ENCODE peak calls at places on chromosomes 1 and 21, in nine cellular contexts. F is upper lobe of right lung, M is breast epithelium, Z is IMR-90, H is transverse colon, P is mesenchymal stem cell, Y is GM23248, C is A673, O is testis. Q is an unnamed sample. For H3K36me3, the result is how much of the 10 kb centered on the place peaks cover.

GRCh38 chr1:219236933-219237610 is 63.4 kb downstream of the LYPLAL1 start:
- DNase-seq in F (no peak), M (no peak), Z (no peak), H (no peak), P (no peak), Y (no peak), C (no peak), O (no peak), Q (no peak)

GRCh38 chr1:177567393-177567792 is 396.6 kb downstream of the BRINP2 start:
- DNase-seq in F (no peak), M (no peak), Z (peak), H (no peak), P (no peak), Y (peak), C (peak), O (no peak), Q (peak)

GRCh38 chr1:15328245-15328784 is 81.3 kb downstream of the FHAD1 start:
- DNase-seq in F (no peak), M (no peak), Z (no peak), H (no peak), P (no peak), Y (no peak), C (no peak), O (no peak), Q (peak)

GRCh38 chr1:96313216-96313615 is 408.4 kb upstream of the PTBP2 start:
- DNase-seq in F (no peak), M (no peak), Z (peak), H (no peak), P (peak), Y (peak), C (no peak), O (no peak), Q (no peak)

GRCh38 chr1:64006276-64007051 is 197.0 kb upstream of the UBE2U start:
- DNase-seq in F (no peak), M (no peak), Z (peak), H (no peak), P (peak), Y (peak), C (peak), O (no peak), Q (no peak)

GRCh38 chr21:35829014-35829525 is 231.3 kb downstream of the SETD4 start:
- DNase-seq in F (no peak), M (no peak), Z (no peak), H (no peak), P (no peak), Y (no peak), C (no peak), O (no peak), Q (peak)

GRCh38 chr1:66395202-66396061 is 138.5 kb upstream of the SGIP1 start:
- DNase-seq in F (no peak), M (no peak), Z (peak), H (no peak), P (peak), Y (no peak), C (no peak), O (peak), Q (no peak)

GRCh38 chr1:94296018-94296417 is 58.6 kb upstream of the ARHGAP29 start:
- DNase-seq in F (no peak), M (peak), Z (peak), H (no peak), P (no peak), Y (peak), C (no peak), O (no peak), Q (peak)

GRCh38 chr1:1242461-1243080 is 4.0 kb downstream of the C1QTNF12 start:
- DNase-seq in F (no peak), M (no peak), Z (no peak), H (no peak), P (no peak), Y (no peak), C (no peak), O (no peak), Q (no peak)

GRCh38 chr1:221234821-221235220 is 355.6 kb downstream of the HLX start:
- DNase-seq in F (no peak), M (no peak), Z (peak), H (no peak), P (peak), Y (peak), C (no peak), O (no peak), Q (no peak)

GRCh38 chr1:42164551-42165420 is at the start of gene GUCA2A:
- DNase-seq in F (peak), M (no peak), Z (no peak), H (peak), P (no peak), Y (no peak), C (no peak), O (no peak), Q (no peak)

GRCh38 chr1:202671388-202671787 is 38.9 kb downstream of the SYT2 start:
- DNase-seq in F (no peak), M (peak), Z (no peak), H (peak), P (no peak), Y (peak), C (peak), O (no peak), Q (peak)

GRCh38 chr21:34946385-34947121 is 102.5 kb downstream of the RUNX1 start:
- DNase-seq in F (no peak), M (no peak), Z (no peak), H (no peak), P (no peak), Y (no peak), C (no peak), O (no peak), Q (no peak)

GRCh38 chr1:29179641-29180184 is 2.0 kb downstream of the SRSF4 start:
- DNase-seq in F (no peak), M (no peak), Z (no peak), H (no peak), P (peak), Y (peak), C (no peak), O (no peak), Q (no peak)

GRCh38 chr1:33161061-33161681 is 20.7 kb downstream of the TRIM62 start:
- DNase-seq in F (no peak), M (no peak), Z (peak), H (no peak), P (no peak), Y (no peak), C (peak), O (peak), Q (peak)

GRCh38 chr1:158117854-158118691 is 62.6 kb upstream of the CD1D start:
- DNase-seq in F (no peak), M (no peak), Z (peak), H (peak), P (peak), Y (peak), C (peak), O (peak), Q (peak)

GRCh38 chr1:109785446-109786106 is 21.9 kb upstream of the EPS8L3 start:
- DNase-seq in F (peak), M (no peak), Z (no peak), H (peak), P (no peak), Y (no peak), C (no peak), O (peak), Q (no peak)

GRCh38 chr1:46948629-46949282 is 7.5 kb upstream of the CYP4A11 start:
- DNase-seq in F (no peak), M (no peak), Z (no peak), H (peak), P (no peak), Y (peak), C (no peak), O (no peak), Q (no peak)

GRCh38 chr1:208540724-208541123 is 296.5 kb upstream of the PLXNA2 start:
- DNase-seq in F (no peak), M (no peak), Z (no peak), H (no peak), P (no peak), Y (no peak), C (no peak), O (no peak), Q (no peak)

GRCh38 chr1:174266476-174266875 is 107.2 kb downstream of the RABGAP1L start:
- DNase-seq in F (no peak), M (no peak), Z (peak), H (no peak), P (no peak), Y (no peak), C (peak), O (no peak), Q (no peak)

GRCh38 chr1:21680918-21681317 is 11.8 kb upstream of the RAP1GAP start:
- DNase-seq in F (no peak), M (no peak), Z (peak), H (no peak), P (no peak), Y (peak), C (no peak), O (no peak), Q (no peak)

GRCh38 chr1:154258784-154259183 is 13.6 kb upstream of the HAX1 start:
- DNase-seq in F (no peak), M (no peak), Z (no peak), H (no peak), P (no peak), Y (no peak), C (no peak), O (no peak), Q (no peak)
- H3K36me3 ChIP-seq in F (half or more), M (under half), Z (half or more), H (half or more), P (half or more), Y (half or more), C (half or more), O (under half), Q (half or more)

GRCh38 chr1:62012821-62013220 is 181.8 kb upstream of the L1TD1 start:
- DNase-seq in F (no peak), M (no peak), Z (no peak), H (no peak), P (no peak), Y (no peak), C (no peak), O (peak), Q (no peak)
- H3K27ac ChIP-seq in F (no peak), M (no peak), Z (no peak), H (no peak), P (no peak), Y (no peak), C (no peak), O (no peak), Q (no peak)

DNA sequence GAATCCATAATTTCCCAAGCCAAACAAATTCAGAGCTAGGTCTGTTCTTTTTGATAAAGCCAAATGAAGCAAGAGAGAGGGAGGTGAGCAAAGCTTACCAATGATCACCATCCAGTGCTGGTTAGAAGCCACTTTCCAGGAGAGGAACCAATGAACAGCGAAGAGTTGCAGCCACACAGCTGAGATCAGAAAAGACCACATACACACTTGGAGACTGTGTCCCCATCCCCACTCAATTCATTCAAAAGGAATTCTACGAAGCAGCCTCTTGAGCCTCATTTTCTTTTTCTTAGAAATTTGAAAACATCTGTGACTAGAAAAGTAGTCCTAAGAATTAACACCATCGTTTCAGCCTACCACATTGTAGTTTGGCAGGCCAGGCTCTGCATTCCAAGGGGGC is 9.1 kb downstream of the UBE2Q1 start:
- DNase-seq in F (no peak), M (no peak), Z (no peak), H (no peak), P (no peak), Y (no peak), C (no peak), O (no peak), Q (no peak)
- H3K36me3 ChIP-seq in F (half or more), M (under half), Z (half or more), H (under half), P (under half), Y (under half), C (half or more), O (under half), Q (under half)

GRCh38 chr1:26856181-26856580 is 6.8 kb upstream of the SFN start:
- DNase-seq in F (no peak), M (no peak), Z (no peak), H (no peak), P (no peak), Y (no peak), C (no peak), O (no peak), Q (no peak)
- H3K27ac ChIP-seq in F (no peak), M (no peak), Z (no peak), H (no peak), P (no peak), Y (no peak), C (no peak), O (no peak), Q (no peak)

GRCh38 chr1:2303016-2303775 is 75.1 kb downstream of the SKI start:
- DNase-seq in F (no peak), M (no peak), Z (no peak), H (no peak), P (no peak), Y (no peak), C (no peak), O (no peak), Q (no peak)
- H3K36me3 ChIP-seq in F (under half), M (under half), Z (under half), H (under half), P (half or more), Y (under half), C (under half), O (under half), Q (under half)

GRCh38 chr1:2347409-2347785 is 44.0 kb downstream of the MORN1 start:
- DNase-seq in F (peak), M (no peak), Z (no peak), H (no peak), P (no peak), Y (no peak), C (no peak), O (no peak), Q (peak)

GRCh38 chr1:2348346-2349275 is 42.7 kb downstream of the MORN1 start:
- DNase-seq in F (peak), M (no peak), Z (no peak), H (no peak), P (no peak), Y (no peak), C (no peak), O (no peak), Q (no peak)

GRCh38 chr1:2349821-2350220 is 41.5 kb downstream of the MORN1 start:
- DNase-seq in F (peak), M (no peak), Z (no peak), H (no peak), P (no peak), Y (no peak), C (no peak), O (no peak), Q (no peak)

GRCh38 chr1:2346691-2347408 is 44.5 kb downstream of the MORN1 start:
- DNase-seq in F (peak), M (no peak), Z (no peak), H (no peak), P (no peak), Y (no peak), C (no peak), O (no peak), Q (peak)

GRCh38 chr1:2347907-2348306 is 43.4 kb downstream of the MORN1 start:
- DNase-seq in F (no peak), M (no peak), Z (no peak), H (no peak), P (no peak), Y (no peak), C (no peak), O (no peak), Q (no peak)
- H3K27ac ChIP-seq in F (no peak), M (no peak), Z (no peak), H (no peak), P (no peak), Y (no peak), C (no peak), O (no peak), Q (no peak)

DNA sequence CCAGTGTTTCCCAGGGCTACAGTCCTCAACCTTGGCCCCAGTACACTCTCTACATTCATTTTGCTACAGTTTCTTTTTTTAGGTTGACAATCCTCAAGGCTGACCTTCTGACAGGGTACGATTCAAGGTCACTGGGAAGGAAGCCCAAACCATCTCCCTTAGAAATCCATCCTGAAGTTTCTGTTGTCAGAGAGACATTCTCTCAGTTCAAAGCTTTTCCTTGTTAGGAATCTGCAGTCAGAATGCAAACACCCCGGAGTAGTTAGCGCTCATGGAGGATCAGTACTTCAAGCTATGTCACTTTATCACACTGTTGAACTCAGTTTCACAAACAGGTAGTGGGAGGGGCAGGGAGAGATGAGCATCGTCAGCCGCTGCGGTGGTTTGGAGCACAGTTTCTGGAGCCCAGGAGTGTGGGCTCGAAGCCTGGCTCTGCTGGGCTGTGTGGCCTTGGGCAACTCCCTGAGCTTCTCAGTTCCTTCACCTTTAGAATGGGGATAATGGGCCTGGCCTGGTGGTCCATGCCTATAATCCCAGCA is 4.2 kb downstream of the SLC2A5 start:
- DNase-seq in F (no peak), M (no peak), Z (no peak), H (no peak), P (no peak), Y (no peak), C (no peak), O (peak), Q (no peak)
- H3K36me3 ChIP-seq in F (under half), M (under half), Z (under half), H (under half), P (under half), Y (under half), C (under half), O (under half), Q (under half)